ENCODE peak calls at places on chromosomes 12 and 14, in four cellular contexts. R is activated T-helper 1 cell treated with anti-CD3 and anti-CD28 coated beads, Interleukin-2, amount 50 U/mL, for 16 hours; B is fibroblast of pulmonary artery; D is GM04504. A is an unnamed sample.

GRCh38 chr12:47837190-47838171 is 17.8 kb upstream of the HDAC7 start:
- DNase-seq in R (no peak), B (peak; percentile 81), D (peak; percentile 44), A (peak; percentile 50)

GRCh38 chr14:69050235-69051184 is 71.4 kb upstream of the ACTN1 start:
- DNase-seq in R (no peak), B (peak; percentile 61), D (no peak), A (no peak)

GRCh38 chr14:75917322-75918251 is 64.2 kb downstream of the TGFB3 start:
- DNase-seq in R (no peak), B (no peak), D (no peak), A (no peak)

GRCh38 chr12:121576851-121577391 is 3.9 kb downstream of the KDM2B start:
- DNase-seq in R (no peak), B (peak; percentile 80), D (peak; percentile 83), A (no peak)

GRCh38 chr12:2384533-2385328 is 331.9 kb downstream of the CACNA1C start:
- DNase-seq in R (no peak), B (peak; percentile 40), D (peak; percentile 75), A (peak; percentile 10)

GRCh38 chr14:101229666-101230065 is 326.1 kb upstream of the RTL1 start:
- DNase-seq in R (no peak), B (no peak), D (no peak), A (no peak)

GRCh38 chr14:76968621-76969063 is 59.9 kb downstream of the IRF2BPL start:
- DNase-seq in R (no peak), B (no peak), D (no peak), A (no peak)

GRCh38 chr14:94570440-94570839 is 9.2 kb downstream of the SERPINA4 start:
- DNase-seq in R (no peak), B (no peak), D (no peak), A (peak; percentile 13)

GRCh38 chr14:70894868-70895267 is 12.4 kb upstream of the PCNX1 start:
- DNase-seq in R (no peak), B (no peak), D (no peak), A (no peak)

GRCh38 chr12:9634177-9634803 is 26.6 kb upstream of the KLRB1 start:
- DNase-seq in R (peak; percentile 47), B (peak; percentile 74), D (no peak), A (peak; percentile 54)

GRCh38 chr12:49296836-49297694 is 2.1 kb downstream of the PRPH start:
- DNase-seq in R (no peak), B (no peak), D (no peak), A (no peak)

GRCh38 chr12:6180300-6181051 is 19.7 kb upstream of the CD9 start:
- DNase-seq in R (no peak), B (peak; percentile 90), D (peak; percentile 62), A (no peak)

GRCh38 chr12:97960741-97961608 is 498.4 kb downstream of the RMST start:
- DNase-seq in R (no peak), B (peak; percentile 23), D (no peak), A (no peak)

GRCh38 chr12:14999421-15000047 is 26.7 kb downstream of the PDE6H start:
- DNase-seq in R (no peak), B (peak; percentile 15), D (no peak), A (no peak)

A was measured in omental fat pad.